ENCODE peak calls at places on chromosomes 11 and 22, in eight cellular contexts. W is brain microvascular endothelial cell; E is astrocyte of the cerebellum; X is thoracic aorta; N is HAP-1; G is HL-60; B is transverse colon; J is CD4-positive, alpha-beta memory T cell. Y is an unnamed sample.
A peak's percentile ranks its signal among the peaks of the same experiment; 100 is the strongest.

GRCh38 chr11:122714484-122714883 is 59.0 kb downstream of the UBASH3B start:
- DNase-seq in B (no peak), X (no peak), E (no peak), J (no peak), G (peak; percentile 88), N (no peak), W (no peak), Y (no peak)

GRCh38 chr22:50260801-50261614 is 475 bp downstream of the MAPK12 start:
- DNase-seq in G (no peak), B (no peak), W (peak; percentile 43), J (no peak), N (peak; percentile 22), X (no peak), E (no peak), Y (no peak)

GRCh38 chr11:19447150-19447566 is 206.4 kb upstream of the E2F8 start:
- DNase-seq in B (no peak), J (no peak), E (peak; percentile 36), G (no peak), N (no peak), X (no peak), W (no peak), Y (no peak)

GRCh38 chr11:40255457-40255856 is 1204.0 kb downstream of the LRRC4C start:
- DNase-seq in J (no peak), G (no peak), B (no peak), W (no peak), X (no peak), E (no peak), N (no peak), Y (no peak)

GRCh38 chr22:44701824-44702478 is at the start of gene PRR5:
- DNase-seq in G (peak; percentile 85), X (no peak), W (peak; percentile 45), E (peak; percentile 16), N (peak; percentile 58), J (peak; percentile 89), B (peak; percentile 84), Y (peak; percentile 91)

GRCh38 chr22:27074016-27074415 is 416.6 kb downstream of the MIAT start:
- DNase-seq in N (no peak), G (no peak), B (no peak), J (no peak), W (no peak), X (no peak), E (no peak), Y (no peak)

GRCh38 chr22:20271114-20271994 is 3.2 kb upstream of the RTN4R start:
- DNase-seq in E (no peak), W (no peak), N (no peak), B (no peak), G (no peak), J (peak; percentile 3), X (no peak), Y (no peak)

GRCh38 chr11:2689551-2690260 is 10.1 kb downstream of the KCNQ1OT1 start:
- DNase-seq in X (no peak), W (no peak), E (no peak), B (no peak), G (no peak), N (no peak), J (no peak), Y (no peak)

GRCh38 chr22:30267382-30268302 is 991 bp upstream of the OSM start:
- DNase-seq in N (no peak), J (peak; percentile 83), E (no peak), B (no peak), G (no peak), X (no peak), W (no peak), Y (no peak)

GRCh38 chr22:41781508-41781906 is 19.0 kb upstream of the CCDC134 start:
- DNase-seq in J (peak; percentile 46), X (no peak), N (no peak), G (no peak), E (no peak), W (no peak), B (no peak), Y (no peak)

GRCh38 chr11:77789061-77789730 is 31.3 kb downstream of the RSF1 start:
- DNase-seq in B (no peak), N (no peak), X (no peak), W (no peak), E (no peak), G (no peak), J (no peak), Y (no peak)

GRCh38 chr11:70326843-70327242 is 56.4 kb downstream of the PPFIA1 start:
- DNase-seq in J (no peak), W (no peak), B (no peak), E (no peak), N (no peak), G (no peak), X (no peak), Y (no peak)

GRCh38 chr11:23406131-23406819 is 546.0 kb upstream of the CCDC179 start:
- DNase-seq in G (no peak), B (no peak), N (no peak), J (no peak), W (no peak), X (no peak), E (no peak), Y (no peak)

GRCh38 chr11:8219257-8220021 is 44.2 kb downstream of the LMO1 start:
- DNase-seq in W (peak; percentile 63), X (no peak), E (peak; percentile 34), N (peak; percentile 48), B (peak; percentile 70), J (no peak), G (peak; percentile 13), Y (peak; percentile 75)

GRCh38 chr11:2580061-2580421 is 119.8 kb downstream of the KCNQ1OT1 start:
- DNase-seq in G (no peak), J (no peak), E (no peak), W (no peak), X (no peak), N (no peak), B (no peak), Y (no peak)

GRCh38 chr22:37089451-37089850 is 20.1 kb downstream of the TMPRSS6 start:
- DNase-seq in N (no peak), G (no peak), J (no peak), X (no peak), E (no peak), W (no peak), B (no peak), Y (no peak)

GRCh38 chr22:23077627-23078461 is 7.5 kb downstream of the GNAZ start:
- DNase-seq in X (no peak), J (no peak), W (no peak), G (no peak), N (no peak), B (no peak), E (no peak), Y (no peak)

GRCh38 chr22:29313126-29314071 is 2.1 kb downstream of the RASL10A start:
- DNase-seq in W (no peak), E (no peak), G (peak; percentile 38), N (no peak), B (peak; percentile 48), X (no peak), J (peak; percentile 33), Y (peak; percentile 19)

GRCh38 chr22:23110922-23111527 is 30.8 kb downstream of the RSPH14 start:
- DNase-seq in B (no peak), J (peak; percentile 2), X (no peak), E (no peak), G (no peak), W (no peak), N (no peak), Y (no peak)

GRCh38 chr22:45868586-45869443 is 108.1 kb downstream of the WNT7B start:
- DNase-seq in N (no peak), E (no peak), X (no peak), G (no peak), B (no peak), W (no peak), J (no peak), Y (no peak)

GRCh38 chr11:95833378-95833777 is 43.1 kb downstream of the CEP57 start:
- DNase-seq in N (no peak), J (no peak), E (no peak), X (no peak), B (no peak), W (no peak), G (no peak), Y (no peak)

GRCh38 chr11:64832467-64833197 is 11.8 kb downstream of the CDC42BPG start:
- DNase-seq in E (no peak), B (no peak), N (no peak), X (no peak), G (no peak), J (peak; percentile 30), W (no peak), Y (no peak)

GRCh38 chr11:122202161-122202950 is 86.3 kb upstream of the BLID start:
- DNase-seq in X (no peak), J (no peak), G (no peak), W (peak; percentile 76), E (peak; percentile 75), B (no peak), N (no peak), Y (no peak)

GRCh38 chr11:27701262-27702105 is 1.2 kb upstream of the BDNF start:
- DNase-seq in B (peak; percentile 23), N (no peak), X (no peak), G (no peak), W (peak; percentile 82), E (no peak), J (no peak), Y (no peak)

GRCh38 chr11:60974726-60975125 is 3.2 kb downstream of the CD6 start:
- DNase-seq in N (no peak), W (no peak), E (no peak), G (no peak), B (no peak), J (no peak), X (no peak), Y (no peak)

GRCh38 chr22:25953919-25954318 is 211.9 kb downstream of the MYO18B start:
- DNase-seq in J (no peak), X (no peak), W (no peak), E (no peak), N (no peak), B (no peak), G (no peak), Y (no peak)

GRCh38 chr11:106493751-106494150 is 416.3 kb downstream of the AASDHPPT start:
- DNase-seq in W (no peak), B (no peak), N (no peak), J (no peak), G (no peak), X (no peak), E (peak; percentile 43), Y (no peak)

GRCh38 chr11:102319544-102319943 is 2.3 kb downstream of the BIRC3 start:
- DNase-seq in B (no peak), E (no peak), N (no peak), X (no peak), G (no peak), W (no peak), J (no peak), Y (no peak)
- H3K4me3 ChIP-seq in B (peak overlapping the region; percentile 65), E (no peak overlapping the region), N (no peak overlapping the region), X (no peak overlapping the region), G (no peak overlapping the region), W (no peak overlapping the region), J (peak overlapping the region; percentile 94), Y (no peak overlapping the region)

GRCh38 chr11:36417154-36417553 is 92.9 kb downstream of the TRAF6 start:
- DNase-seq in N (no peak), W (no peak), B (no peak), E (no peak), X (no peak), J (no peak), G (no peak), Y (no peak)
- H3K4me3 ChIP-seq in N (no peak overlapping the region), W (no peak overlapping the region), B (no peak overlapping the region), E (no peak overlapping the region), X (no peak overlapping the region), J (no peak overlapping the region), G (no peak overlapping the region), Y (no peak overlapping the region)

GRCh38 chr11:128734439-128735224 is 40.8 kb downstream of the FLI1 start:
- DNase-seq in W (no peak), N (no peak), E (no peak), G (no peak), X (no peak), J (no peak), B (peak; percentile 71), Y (no peak)
- H3K4me3 ChIP-seq in W (no peak overlapping the region), N (no peak overlapping the region), E (no peak overlapping the region), G (no peak overlapping the region), X (no peak overlapping the region), J (peak overlapping the region; percentile 32), B (no peak overlapping the region), Y (no peak overlapping the region)

GRCh38 chr11:17722000-17722643 is 2.8 kb downstream of the MYOD1 start:
- DNase-seq in J (no peak), W (no peak), G (no peak), E (no peak), N (no peak), X (no peak), B (no peak), Y (peak; percentile 22)
- H3K4me3 ChIP-seq in J (no peak overlapping the region), W (no peak overlapping the region), G (no peak overlapping the region), E (peak overlapping the region; percentile 43), N (no peak overlapping the region), X (no peak overlapping the region), B (no peak overlapping the region), Y (no peak overlapping the region)